ENCODE peak calls at places on chromosome 5, in nine cellular contexts. J, V, X, Y, W, P, F, Q and S are unnamed samples.

GRCh38 chr5:156329197-156329611 is 2.2 kb downstream of the SGCD start:
- DNase-seq in J (no peak), V (no peak), X (no peak), Y (no peak), W (peak), P (no peak), F (no peak), Q (no peak), S (no peak)

GRCh38 chr5:177539411-177539810 is 15.0 kb downstream of the FAM193B start:
- DNase-seq in J (no peak), V (no peak), X (no peak), Y (no peak), W (peak), P (no peak), F (no peak), Q (peak), S (no peak)

GRCh38 chr5:37757980-37758582 is 81.8 kb downstream of the GDNF start:
- DNase-seq in J (no peak), V (no peak), X (no peak), Y (no peak), W (no peak), P (no peak), F (no peak), Q (no peak), S (no peak)

GRCh38 chr5:168528521-168529360 is at the start of gene FBLL1:
- DNase-seq in J (no peak), V (peak), X (no peak), Y (peak), W (no peak), P (peak), F (peak), Q (peak), S (no peak)

GRCh38 chr5:72282878-72283277 is 37.2 kb downstream of the MRPS27 start:
- DNase-seq in J (no peak), V (no peak), X (no peak), Y (no peak), W (no peak), P (no peak), F (no peak), Q (peak), S (no peak)

GRCh38 chr5:127666043-127666716 is 17.3 kb downstream of the CTXN3 start:
- DNase-seq in J (no peak), V (no peak), X (no peak), Y (no peak), W (no peak), P (no peak), F (no peak), Q (no peak), S (no peak)

GRCh38 chr5:112555691-112556090 is 136.6 kb upstream of the EPB41L4A start:
- DNase-seq in J (no peak), V (no peak), X (no peak), Y (no peak), W (no peak), P (no peak), F (no peak), Q (peak), S (no peak)

GRCh38 chr5:109062669-109063068 is 315.0 kb downstream of the FER start:
- DNase-seq in J (no peak), V (no peak), X (no peak), Y (no peak), W (peak), P (no peak), F (no peak), Q (no peak), S (no peak)

GRCh38 chr5:93571111-93571977 is 9.7 kb downstream of the NR2F1-AS1 start:
- DNase-seq in J (no peak), V (no peak), X (no peak), Y (no peak), W (no peak), P (no peak), F (no peak), Q (no peak), S (no peak)

GRCh38 chr5:59893436-59894227 is at the start of gene PDE4D:
- DNase-seq in J (peak), V (peak), X (no peak), Y (no peak), W (peak), P (no peak), F (peak), Q (peak), S (peak)

GRCh38 chr5:177067491-177067890 is 19.2 kb upstream of the FGFR4 start:
- DNase-seq in J (no peak), V (no peak), X (no peak), Y (no peak), W (no peak), P (no peak), F (no peak), Q (no peak), S (no peak)

GRCh38 chr5:34031117-34031516 is 11.9 kb downstream of the C1QTNF3 start:
- DNase-seq in J (no peak), V (no peak), X (no peak), Y (no peak), W (no peak), P (no peak), F (no peak), Q (no peak), S (no peak)

GRCh38 chr5:68683632-68684035 is 410.2 kb upstream of the SLC30A5 start:
- DNase-seq in J (peak), V (peak), X (no peak), Y (no peak), W (peak), P (no peak), F (no peak), Q (peak), S (peak)

GRCh38 chr5:58499951-58500350 is 8.7 kb downstream of the GAPT start:
- DNase-seq in J (no peak), V (no peak), X (no peak), Y (no peak), W (no peak), P (no peak), F (peak), Q (no peak), S (no peak)